ENCODE peak calls at places on chromosomes 13 and 19, in seven cellular contexts. Z is left ventricle myocardium inferior, G is sigmoid colon, M is suprapubic skin, F is Peyer's patch, N is thoracic aorta, Q is BE2C. X is an unnamed sample.

GRCh38 chr13:26656919-26657318 is 99.4 kb downstream of the WASF3 start:
- DNase-seq in Z (no peak), G (no peak), M (no peak), F (no peak), N (no peak), Q (no peak), X (no peak)

GRCh38 chr19:41265376-41266153 is 1.4 kb downstream of the HNRNPUL1 start:
- DNase-seq in Z (no peak), G (peak; percentile 64), M (no peak), F (peak; percentile 57), N (no peak), Q (peak; percentile 16), X (no peak)

GRCh38 chr13:80437212-80437611 is 96.3 kb upstream of the SPRY2 start:
- DNase-seq in Z (no peak), G (no peak), M (no peak), F (no peak), N (no peak), Q (no peak), X (no peak)

GRCh38 chr19:18274303-18274775 is at the start of gene IQCN:
- DNase-seq in Z (no peak), G (peak; percentile 80), M (no peak), F (peak; percentile 78), N (no peak), Q (no peak), X (peak; percentile 58)

GRCh38 chr13:63117710-63118109 is 1702.1 kb upstream of the PCDH20 start:
- DNase-seq in Z (no peak), G (peak; percentile 40), M (no peak), F (no peak), N (no peak), Q (no peak), X (no peak)

GRCh38 chr13:48842316-48842715 is 133.4 kb upstream of the FNDC3A start:
- DNase-seq in Z (no peak), G (no peak), M (no peak), F (no peak), N (no peak), Q (no peak), X (no peak)

GRCh38 chr19:2055871-2056809 is 5.1 kb upstream of the MKNK2 start:
- DNase-seq in Z (peak; percentile 71), G (peak; percentile 92), M (no peak), F (no peak), N (no peak), Q (no peak), X (peak; percentile 90)

GRCh38 chr13:75797256-75797655 is 161.1 kb downstream of the LMO7 start:
- DNase-seq in Z (no peak), G (no peak), M (no peak), F (no peak), N (no peak), Q (no peak), X (no peak)

GRCh38 chr13:60019119-60019993 is 144.4 kb downstream of the DIAPH3 start:
- DNase-seq in Z (no peak), G (no peak), M (no peak), F (no peak), N (no peak), Q (no peak), X (no peak)

GRCh38 chr13:28375250-28375930 is 119.5 kb downstream of the FLT1 start:
- DNase-seq in Z (no peak), G (no peak), M (no peak), F (no peak), N (no peak), Q (peak; percentile 52), X (no peak)

GRCh38 chr19:36051236-36051635 is 2.8 kb downstream of the THAP8 start:
- DNase-seq in Z (no peak), G (no peak), M (no peak), F (no peak), N (no peak), Q (no peak), X (no peak)

GRCh38 chr13:29654807-29655547 is 59.5 kb upstream of the SLC7A1 start:
- DNase-seq in Z (no peak), G (no peak), M (no peak), F (no peak), N (no peak), Q (no peak), X (no peak)

GRCh38 chr19:53881482-53882390 is at the start of gene PRKCG:
- DNase-seq in Z (peak; percentile 29), G (no peak), M (no peak), F (peak; percentile 73), N (no peak), Q (peak; percentile 63), X (no peak)

GRCh38 chr13:27954406-27954851 is 14.7 kb downstream of the CDX2 start:
- DNase-seq in Z (no peak), G (no peak), M (no peak), F (peak; percentile 81), N (no peak), Q (no peak), X (no peak)

GRCh38 chr19:7533281-7533819 is 2.2 kb upstream of the PNPLA6 start:
- DNase-seq in Z (peak; percentile 76), G (peak; percentile 92), M (no peak), F (peak; percentile 72), N (no peak), Q (peak; percentile 18), X (peak; percentile 67)

GRCh38 chr13:59445812-59446211 is 717.9 kb downstream of the DIAPH3 start:
- DNase-seq in Z (no peak), G (no peak), M (no peak), F (no peak), N (no peak), Q (no peak), X (no peak)

GRCh38 chr19:9586764-9587163 is 2.5 kb upstream of the ZNF121 start:
- DNase-seq in Z (peak; percentile 28), G (peak; percentile 69), M (no peak), F (peak; percentile 68), N (peak; percentile 2), Q (peak; percentile 69), X (peak; percentile 55)

GRCh38 chr13:48502601-48503319 is 30.1 kb downstream of the RCBTB2 start:
- DNase-seq in Z (no peak), G (no peak), M (no peak), F (no peak), N (no peak), Q (no peak), X (no peak)

GRCh38 chr19:20612711-20613316 is 47.2 kb upstream of the ZNF737 start:
- DNase-seq in Z (no peak), G (no peak), M (no peak), F (no peak), N (no peak), Q (no peak), X (no peak)

DNA sequence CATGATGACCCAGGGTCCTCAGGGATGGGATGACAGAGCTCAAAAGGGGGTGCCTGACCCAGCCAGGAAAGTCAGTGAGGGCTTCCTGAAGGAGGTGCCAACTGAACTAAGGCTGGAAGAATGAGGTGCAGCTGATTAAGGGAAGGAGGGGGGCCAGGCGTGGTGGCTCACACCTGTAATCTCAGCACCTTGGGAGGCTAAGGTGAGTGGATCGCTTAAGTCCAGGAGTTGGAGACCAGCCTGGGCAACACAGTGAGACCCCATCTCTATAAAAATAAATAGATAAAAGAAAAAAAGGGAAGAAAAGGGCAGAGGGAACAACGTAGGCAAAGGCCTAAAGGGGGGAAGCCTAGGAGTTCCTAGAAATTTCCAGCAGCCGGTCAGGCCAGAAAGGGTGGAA is 9.1 kb upstream of the LYPD3 start:
- DNase-seq in Z (no peak), G (no peak), M (no peak), F (no peak), N (no peak), Q (no peak), X (no peak)
- H3K4me1 ChIP-seq in Z (peaks cover 13% of the 10 kb centered on the region), G (peaks cover 7% of the 10 kb centered on the region), M (peaks cover 22% of the 10 kb centered on the region), F (no peaks in the 10 kb centered on the region), N (peaks cover 6% of the 10 kb centered on the region), Q (no peaks in the 10 kb centered on the region), X (no peaks in the 10 kb centered on the region)

DNA sequence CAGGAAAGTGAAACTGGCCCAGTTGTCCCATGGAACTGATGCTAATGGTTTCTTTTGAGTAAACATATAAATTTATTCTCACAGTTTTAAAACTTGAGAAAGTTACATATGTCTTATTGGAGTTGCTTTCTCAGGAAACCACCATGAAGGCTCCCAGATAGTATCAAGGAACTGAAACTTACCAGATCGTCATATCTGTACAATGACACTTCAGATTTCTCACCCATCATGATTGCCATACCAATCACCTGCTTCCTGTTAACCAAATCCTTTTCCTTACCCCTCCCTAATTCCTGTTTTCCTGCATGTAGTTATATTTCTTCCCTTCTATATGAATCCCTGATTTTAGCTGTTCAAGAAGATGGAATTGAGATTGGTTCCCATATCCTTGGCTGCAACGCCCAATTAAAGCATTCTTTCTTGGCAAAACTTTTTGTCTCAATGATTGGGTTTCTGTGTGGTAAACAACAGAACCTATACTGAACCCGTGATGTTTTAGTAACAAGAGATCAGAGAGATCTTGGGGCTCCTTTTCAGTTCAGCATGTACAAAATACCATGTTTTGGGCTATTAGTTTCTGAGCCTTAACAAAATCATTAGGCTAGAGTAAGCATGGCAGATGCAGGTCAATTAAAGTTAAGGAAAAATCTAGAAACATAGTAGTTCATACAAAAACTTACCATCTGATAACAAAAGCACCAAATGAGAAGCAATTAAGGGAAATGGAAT is 781.3 kb upstream of the MIR17HG start:
- DNase-seq in Z (no peak), G (no peak), M (no peak), F (no peak), N (no peak), Q (no peak), X (no peak)
- TF ChIP-seq CTCF in Z (no peak), G (no peak), M (no peak), F (no peak), N (no peak), Q (no peak), X (no peak)

GRCh38 chr19:48329167-48329891 is 4.0 kb downstream of the EMP3 start:
- DNase-seq in Z (no peak), G (no peak), M (no peak), F (no peak), N (no peak), Q (no peak), X (peak; percentile 60)
- H3K4me1 ChIP-seq in Z (peaks cover 79% of the 10 kb centered on the region), G (peaks cover 71% of the 10 kb centered on the region), M (peaks cover 86% of the 10 kb centered on the region), F (peaks cover 6% of the 10 kb centered on the region), N (peaks cover 14% of the 10 kb centered on the region), Q (peaks cover 18% of the 10 kb centered on the region), X (peaks cover 11% of the 10 kb centered on the region)

DNA sequence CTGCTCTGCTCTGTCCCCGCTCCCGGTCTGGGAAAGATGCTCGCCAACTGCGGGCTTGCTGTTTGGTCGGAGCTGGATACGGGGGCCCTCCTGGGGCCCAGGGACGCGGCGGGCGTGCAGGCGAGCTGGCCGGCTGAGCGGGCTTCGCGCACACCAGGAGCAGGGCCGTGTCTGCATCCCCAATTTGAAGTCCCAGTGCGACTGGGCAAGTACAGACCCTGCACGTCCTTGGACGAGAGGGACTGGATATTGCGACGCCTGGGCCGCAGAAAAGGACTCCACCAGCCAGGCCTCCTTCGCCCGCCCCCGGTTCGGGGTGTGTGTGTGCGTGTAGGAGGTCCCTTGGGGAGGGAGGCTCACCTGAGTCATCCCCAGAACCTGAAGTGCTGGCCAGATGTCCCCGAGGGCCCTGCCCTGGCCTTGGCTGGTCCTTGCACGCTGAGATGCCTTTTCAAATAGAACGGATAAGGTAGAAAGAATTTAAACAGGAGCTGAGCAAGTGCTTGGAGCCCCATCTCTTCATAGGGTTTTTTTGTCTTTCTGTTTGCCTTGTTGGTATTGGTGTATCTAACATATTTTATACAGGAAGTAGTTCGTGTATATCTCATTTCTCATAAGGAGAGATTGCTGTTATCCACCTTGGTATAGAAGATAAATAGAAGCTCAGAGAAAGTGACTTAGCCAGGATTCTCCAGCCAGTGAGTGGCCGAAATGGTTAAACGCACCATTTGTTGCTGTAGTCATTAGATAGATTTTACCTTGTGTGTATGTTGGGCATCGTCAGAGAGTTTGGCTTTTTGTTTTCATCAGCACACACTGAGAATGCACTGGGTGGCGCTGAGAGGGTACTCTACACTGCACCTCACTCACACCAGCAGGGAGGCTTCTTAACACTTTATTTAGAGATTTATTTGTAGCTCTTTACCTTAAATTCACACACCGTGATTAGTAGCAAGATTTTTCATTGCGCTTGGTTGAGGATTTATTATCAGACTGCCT is 1.1 kb downstream of the NAXD start:
- DNase-seq in Z (no peak), G (no peak), M (no peak), F (peak; percentile 71), N (peak; percentile 30), Q (no peak), X (no peak)
- TF ChIP-seq CTCF in Z (no peak), G (no peak), M (no peak), F (peak; percentile 21), N (no peak), Q (peak; percentile 15), X (no peak)

X was measured in uterus.